ENCODE peak calls at places on chromosome 2, in four cellular contexts. C is CD8-positive, alpha-beta memory T cell; L is GM03348; Z is CD4-positive, CD25-positive, alpha-beta regulatory T cell. N is an unnamed sample.

GRCh38 chr2:197378494-197378972 is 56.3 kb downstream of the SF3B1 start:
- DNase-seq in C (peak), L (peak), Z (peak), N (peak)

GRCh38 chr2:150063950-150064549 is 423.4 kb downstream of the RND3 start:
- DNase-seq in L (no peak), Z (no peak), C (no peak), N (no peak)

GRCh38 chr2:30385327-30385726 is 61.7 kb upstream of the LCLAT1 start:
- DNase-seq in Z (no peak), L (peak), C (no peak), N (peak)

GRCh38 chr2:61165946-61166345 is 4.0 kb downstream of the C2orf74 start:
- DNase-seq in C (no peak), Z (no peak), L (peak), N (peak)

GRCh38 chr2:51213826-51214225 is 181.9 kb upstream of the NRXN1 start:
- DNase-seq in L (no peak), C (no peak), Z (no peak), N (no peak)

GRCh38 chr2:231927566-231927890 is 1.3 kb upstream of the NPPC start:
- DNase-seq in Z (no peak), C (no peak), L (no peak), N (no peak)

GRCh38 chr2:196233033-196233807 is 61.8 kb upstream of the STK17B start:
- DNase-seq in C (no peak), L (peak), Z (no peak), N (no peak)

GRCh38 chr2:96259497-96259921 is 6.3 kb downstream of the TMEM127 start:
- DNase-seq in L (no peak), Z (no peak), C (no peak), N (no peak)

GRCh38 chr2:101617188-101617587 is 80.3 kb upstream of the MAP4K4 start:
- DNase-seq in L (peak), Z (no peak), C (no peak), N (no peak)

N was measured in cardiac muscle cell.